ENCODE peak calls at places on chromosome 1, in eight cellular contexts. N is esophagus muscularis mucosa; O is fibroblast of the aortic adventitia; R is activated gamma-delta T cell treated with Interleukin-2 at 50 U/mL for 16 hours; Z is dermis blood vessel endothelial cell; B is cardiac fibroblast; G is Daoy; Q is activated T-helper 1 cell treated with anti-CD3 and anti-CD28 coated beads, Interleukin-2, amount 50 U/mL, for 16 hours. S is an unnamed sample.

GRCh38 chr1:241985787-241986186 is 13.1 kb downstream of the MAP1LC3C start:
- DNase-seq in O (peak), N (no peak), R (no peak), B (peak), Q (no peak), G (peak), Z (peak), S (no peak)

GRCh38 chr1:77678628-77679610 is 3.5 kb downstream of the ZZZ3 start:
- DNase-seq in R (no peak), N (no peak), Z (no peak), O (no peak), B (no peak), G (no peak), Q (no peak), S (no peak)

GRCh38 chr1:2801046-2801445 is 447 bp downstream of the TTC34 start:
- DNase-seq in B (no peak), O (no peak), R (no peak), N (no peak), G (no peak), Z (no peak), Q (no peak), S (no peak)

GRCh38 chr1:189175889-189176288 is 1301.8 kb downstream of the BRINP3 start:
- DNase-seq in O (no peak), R (no peak), Q (no peak), Z (no peak), G (no peak), B (no peak), N (no peak), S (no peak)

GRCh38 chr1:169474302-169474701 is 11.4 kb downstream of the SLC19A2 start:
- DNase-seq in Z (no peak), O (no peak), N (no peak), R (no peak), B (no peak), G (no peak), Q (no peak), S (no peak)

GRCh38 chr1:205913451-205914204 is 29.6 kb downstream of the SLC26A9 start:
- DNase-seq in B (no peak), Z (peak), G (peak), O (peak), Q (no peak), N (no peak), R (no peak), S (peak)

GRCh38 chr1:11707621-11708276 is 16.2 kb downstream of the DRAXIN start:
- DNase-seq in B (no peak), O (no peak), Z (no peak), Q (no peak), R (no peak), N (no peak), G (no peak), S (no peak)

GRCh38 chr1:12341667-12342066 is 111.8 kb downstream of the VPS13D start:
- DNase-seq in Q (no peak), N (no peak), G (no peak), O (no peak), B (no peak), Z (no peak), R (peak), S (no peak)

GRCh38 chr1:74470936-74471335 is 41.5 kb downstream of the LRRC53 start:
- DNase-seq in G (no peak), R (no peak), Z (no peak), Q (no peak), O (no peak), B (no peak), N (no peak), S (no peak)

GRCh38 chr1:186983327-186983726 is 154.6 kb downstream of the PLA2G4A start:
- DNase-seq in Q (no peak), B (peak), Z (no peak), R (no peak), N (no peak), O (peak), G (no peak), S (peak)

GRCh38 chr1:55478742-55479141 is 263.6 kb upstream of the USP24 start:
- DNase-seq in R (no peak), O (peak), Z (peak), G (no peak), Q (no peak), N (no peak), B (peak), S (peak)

GRCh38 chr1:80657707-80658106 is 1143.0 kb upstream of the ADGRL2 start:
- DNase-seq in N (no peak), G (no peak), Z (no peak), O (no peak), R (no peak), B (no peak), Q (no peak), S (no peak)

GRCh38 chr1:178189814-178190213 is 95.9 kb downstream of the RASAL2 start:
- DNase-seq in R (no peak), Q (no peak), B (peak), N (no peak), O (peak), Z (peak), G (peak), S (no peak)

GRCh38 chr1:119943216-119943615 is 46.9 kb upstream of the ADAM30 start:
- DNase-seq in Q (no peak), Z (no peak), O (no peak), N (no peak), G (no peak), R (no peak), B (peak), S (no peak)

GRCh38 chr1:218772575-218772974 is 401.1 kb upstream of the LYPLAL1 start:
- DNase-seq in Z (no peak), N (no peak), B (peak), Q (no peak), O (peak), R (no peak), G (no peak), S (peak)

GRCh38 chr1:226403522-226404034 is 4.3 kb downstream of the PARP1 start:
- DNase-seq in Z (peak), B (peak), O (no peak), N (no peak), Q (no peak), G (peak), R (no peak), S (peak)

GRCh38 chr1:18901147-18901951 is 1.0 kb downstream of the ALDH4A1 start:
- DNase-seq in G (no peak), O (no peak), Q (no peak), B (no peak), R (no peak), Z (no peak), N (no peak), S (no peak)

GRCh38 chr1:230079211-230079590 is 12.2 kb downstream of the GALNT2 start:
- DNase-seq in N (no peak), O (no peak), Z (no peak), Q (no peak), G (no peak), B (no peak), R (no peak), S (no peak)

S was measured in astrocyte.